ENCODE peak calls at places on chromosomes 3 and 15, in six cellular contexts. N is breast epithelium, C is A673, Q is left ventricle myocardium inferior, F is sigmoid colon, U is transverse colon. M is an unnamed sample. For H3K36me3 and H3K27me3, the result is how much of the 10 kb centered on the place peaks cover.

GRCh38 chr15:70726753-70727152 is 36.6 kb downstream of the UACA start:
- DNase-seq in Q (no peak), C (no peak), U (no peak), N (no peak), F (no peak), M (no peak)

GRCh38 chr15:57234156-57234555 is 142.1 kb upstream of the CGNL1 start:
- DNase-seq in U (no peak), Q (no peak), F (no peak), C (no peak), N (no peak), M (no peak)

GRCh38 chr3:31210068-31210650 is 315.7 kb upstream of the GADL1 start:
- DNase-seq in Q (no peak), N (no peak), U (no peak), C (no peak), F (no peak), M (no peak)

GRCh38 chr15:50058231-50058630 is 60.8 kb downstream of the ATP8B4 start:
- DNase-seq in F (no peak), N (no peak), Q (no peak), C (no peak), U (no peak), M (no peak)

GRCh38 chr15:60553163-60553562 is 74.2 kb upstream of the ICE2 start:
- DNase-seq in F (no peak), N (no peak), Q (no peak), C (no peak), U (no peak), M (no peak)

GRCh38 chr3:197953325-197953724 is 3.3 kb downstream of the RPL35A start:
- DNase-seq in Q (no peak), U (no peak), C (no peak), N (no peak), F (no peak), M (no peak)

GRCh38 chr15:70605606-70606410 is 157.6 kb downstream of the UACA start:
- DNase-seq in C (peak), Q (peak), N (no peak), F (peak), U (peak), M (peak)

GRCh38 chr15:76060098-76060989 is 559 bp downstream of the TMEM266 start:
- DNase-seq in U (no peak), F (no peak), C (no peak), Q (no peak), N (no peak), M (no peak)

GRCh38 chr3:53243165-53243564 is 12.7 kb downstream of the TKT start:
- DNase-seq in Q (no peak), U (no peak), N (no peak), C (peak), F (no peak), M (peak)

GRCh38 chr3:175941352-175941751 is 1082.2 kb downstream of the NAALADL2 start:
- DNase-seq in U (no peak), F (no peak), C (peak), N (no peak), Q (no peak), M (no peak)

GRCh38 chr3:196706313-196706712 is 5.7 kb downstream of the CEP19 start:
- DNase-seq in N (no peak), U (no peak), F (no peak), C (no peak), Q (no peak), M (no peak)

GRCh38 chr3:186097317-186097662 is 11.6 kb downstream of the ETV5 start:
- DNase-seq in F (no peak), Q (no peak), C (no peak), N (no peak), U (no peak), M (no peak)

GRCh38 chr3:133448478-133449122 is 48.7 kb downstream of the BFSP2 start:
- DNase-seq in F (no peak), N (no peak), U (peak), C (no peak), Q (no peak), M (no peak)

GRCh38 chr3:69948246-69948862 is 51.2 kb upstream of the SAMMSON start:
- DNase-seq in C (peak), U (no peak), N (no peak), F (no peak), Q (no peak), M (peak)

GRCh38 chr15:32834156-32834555 is 116.4 kb downstream of the GREM1 start:
- DNase-seq in N (no peak), Q (no peak), U (no peak), F (no peak), C (no peak), M (no peak)

GRCh38 chr3:135229018-135229495 is 434.0 kb downstream of the EPHB1 start:
- DNase-seq in Q (no peak), N (no peak), C (peak), F (no peak), U (no peak), M (no peak)

GRCh38 chr3:99532246-99532645 is 106.1 kb upstream of the COL8A1 start:
- DNase-seq in U (peak), C (peak), F (no peak), Q (no peak), N (no peak), M (peak)

GRCh38 chr15:75030023-75030413 is 6.6 kb downstream of the PPCDC start:
- DNase-seq in N (no peak), C (peak), F (no peak), Q (no peak), U (no peak), M (no peak)

GRCh38 chr3:13012228-13012691 is 61.0 kb downstream of the IQSEC1 start:
- DNase-seq in F (peak), Q (peak), N (no peak), C (peak), U (peak), M (no peak)

GRCh38 chr3:64621275-64621674 is 66.5 kb downstream of the ADAMTS9 start:
- DNase-seq in N (no peak), Q (no peak), U (no peak), F (no peak), C (no peak), M (no peak)

GRCh38 chr3:157136647-157137387 is 23.1 kb downstream of the CCNL1 start:
- DNase-seq in U (peak), C (no peak), Q (no peak), F (no peak), N (no peak), M (no peak)

GRCh38 chr15:84621358-84621979 is 20.7 kb downstream of the ZSCAN2 start:
- DNase-seq in F (no peak), C (no peak), N (peak), U (no peak), Q (no peak), M (no peak)

GRCh38 chr3:135393159-135393558 is 572.4 kb upstream of the PPP2R3A start:
- DNase-seq in Q (no peak), U (no peak), N (no peak), C (no peak), F (no peak), M (no peak)

GRCh38 chr3:100042144-100042543 is 72.2 kb downstream of the FILIP1L start:
- DNase-seq in C (no peak), U (no peak), Q (no peak), F (no peak), N (no peak), M (peak)

GRCh38 chr3:10344147-10344943 is 23.4 kb upstream of the SEC13 start:
- DNase-seq in Q (no peak), N (peak), F (no peak), C (peak), U (peak), M (no peak)

DNA sequence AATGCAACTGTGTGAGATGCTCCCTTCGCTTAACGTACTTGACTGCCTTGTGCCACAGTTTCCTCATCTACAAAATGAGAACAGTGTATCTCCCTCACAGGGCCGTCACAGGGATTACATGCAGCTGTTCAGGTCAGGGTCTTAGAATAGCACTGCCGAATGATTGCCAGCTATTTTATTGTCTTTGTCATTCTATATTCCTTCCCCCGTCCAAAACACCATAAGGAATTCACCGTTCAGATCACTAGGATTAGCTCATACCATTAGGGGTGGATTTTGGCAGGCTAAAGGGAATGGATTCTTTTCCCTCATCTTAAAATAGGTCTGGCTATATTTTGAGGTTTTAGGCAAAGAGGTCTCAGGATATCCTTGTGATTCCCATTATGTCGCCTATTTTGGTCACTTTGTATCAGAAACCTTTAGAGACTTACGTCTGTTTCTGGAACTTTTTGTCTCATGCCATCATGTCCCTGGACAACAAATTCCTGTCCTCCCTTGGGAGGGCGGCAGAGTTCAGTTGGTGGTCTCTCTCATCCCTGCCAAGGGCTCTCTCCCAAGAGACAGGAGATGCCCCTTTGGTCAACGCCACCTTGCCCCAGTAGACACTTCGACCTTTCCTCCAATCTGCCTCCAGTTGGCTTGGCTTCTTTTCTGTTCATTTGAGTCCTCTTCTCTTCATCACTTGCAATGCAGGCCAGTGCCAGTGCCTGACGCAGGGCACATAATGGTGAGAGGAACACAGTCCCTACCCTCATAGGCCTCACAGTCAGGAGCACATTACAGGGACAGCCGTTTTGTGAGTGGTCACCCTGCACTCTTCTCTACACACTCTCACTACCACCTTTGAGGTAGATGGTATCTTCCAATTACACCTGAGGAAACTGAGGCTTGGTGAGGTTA is 171.6 kb upstream of the BHLHE40 start:
- DNase-seq in N (no peak), C (no peak), U (no peak), Q (no peak), F (no peak), M (no peak)
- TF ChIP-seq CTCF in N (no peak), C (no peak), U (no peak), Q (no peak), F (no peak), M (no peak)

GRCh38 chr15:89157061-89157460 is 64.3 kb downstream of the RLBP1 start:
- DNase-seq in Q (no peak), C (no peak), N (no peak), U (no peak), F (no peak), M (no peak)
- H3K36me3 ChIP-seq in Q (half or more), C (under half), N (under half), U (under half), F (under half), M (under half)

GRCh38 chr15:51338496-51338895 is at the start of gene CYP19A1:
- DNase-seq in N (no peak), F (no peak), C (no peak), U (no peak), Q (no peak), M (no peak)

GRCh38 chr15:51336011-51336410 is 2.4 kb downstream of the CYP19A1 start:
- DNase-seq in F (no peak), Q (peak), C (no peak), N (no peak), U (no peak), M (no peak)

GRCh38 chr15:51343466-51343865 is 2.0 kb downstream of the GLDN start:
- DNase-seq in Q (no peak), F (no peak), U (no peak), C (no peak), N (no peak), M (no peak)

GRCh38 chr15:51342249-51342999 is 969 bp downstream of the GLDN start:
- DNase-seq in N (no peak), C (no peak), F (no peak), Q (no peak), U (no peak), M (no peak)

GRCh38 chr15:51341366-51342248 is at the start of gene GLDN:
- DNase-seq in C (no peak), N (no peak), U (no peak), F (no peak), Q (peak), M (no peak)
- H3K27me3 ChIP-seq in C (under half), N (under half), U (under half), F (under half), Q (under half), M (under half)

GRCh38 chr3:11566916-11567315 is 76.8 kb downstream of the VGLL4 start:
- DNase-seq in Q (no peak), N (no peak), U (no peak), F (no peak), C (no peak), M (no peak)
- TF ChIP-seq CTCF in Q (no peak), N (no peak), U (no peak), F (no peak), C (peak), M (peak)

DNA sequence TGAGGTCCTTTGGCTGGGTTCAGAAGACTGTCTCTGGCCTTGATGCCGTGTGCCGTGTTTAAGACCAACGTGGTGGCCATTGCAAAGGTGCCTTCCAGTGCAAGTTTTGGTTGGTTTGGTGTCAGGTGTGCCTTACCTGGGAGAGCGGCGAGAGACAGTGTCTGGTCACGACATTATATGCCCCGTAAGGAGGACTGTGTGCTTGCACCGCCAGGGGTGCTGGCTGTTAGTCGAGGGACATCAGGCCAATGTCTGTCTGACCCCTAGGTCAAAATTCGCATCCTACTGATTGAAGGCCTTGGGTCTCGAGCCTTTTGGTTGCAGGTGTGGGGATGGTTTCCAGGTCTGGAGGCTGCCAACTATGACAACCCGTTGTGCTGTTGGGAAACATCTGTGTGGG is 111.9 kb downstream of the SNRPN start:
- DNase-seq in U (no peak), F (peak), C (no peak), Q (no peak), N (no peak), M (no peak)
- H3K36me3 ChIP-seq in U (under half), F (half or more), C (half or more), Q (half or more), N (under half), M (half or more)

DNA sequence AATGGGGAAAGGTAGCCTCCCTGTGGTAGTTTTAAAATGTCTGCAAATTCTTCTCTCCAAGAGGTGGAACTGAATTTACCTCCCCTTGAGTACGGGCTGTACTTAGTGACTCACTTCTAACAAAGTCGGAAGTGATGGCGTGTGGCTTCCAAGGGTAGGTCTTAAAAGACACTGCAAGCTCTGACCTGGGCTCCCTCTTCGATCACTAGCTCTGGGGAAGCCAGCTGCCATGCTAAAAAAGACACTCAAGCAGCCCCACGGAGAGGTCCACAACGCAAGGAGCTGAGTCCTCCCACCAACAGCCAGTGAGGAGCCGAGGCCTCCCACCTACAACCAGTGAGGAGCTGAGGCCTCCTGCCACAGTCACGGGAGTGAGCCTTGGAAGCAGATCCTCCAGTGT is 122.0 kb upstream of the HACD2 start:
- DNase-seq in N (no peak), C (no peak), F (no peak), U (no peak), Q (no peak), M (no peak)
- H3K27me3 ChIP-seq in N (under half), C (under half), F (under half), U (under half), Q (under half), M (under half)

GRCh38 chr3:111151438-111151837 is 79.8 kb downstream of the NECTIN3 start:
- DNase-seq in Q (no peak), N (no peak), F (no peak), U (no peak), C (no peak), M (peak)
- TF ChIP-seq CTCF in Q (no peak), N (no peak), F (no peak), U (no peak), C (no peak), M (no peak)

DNA sequence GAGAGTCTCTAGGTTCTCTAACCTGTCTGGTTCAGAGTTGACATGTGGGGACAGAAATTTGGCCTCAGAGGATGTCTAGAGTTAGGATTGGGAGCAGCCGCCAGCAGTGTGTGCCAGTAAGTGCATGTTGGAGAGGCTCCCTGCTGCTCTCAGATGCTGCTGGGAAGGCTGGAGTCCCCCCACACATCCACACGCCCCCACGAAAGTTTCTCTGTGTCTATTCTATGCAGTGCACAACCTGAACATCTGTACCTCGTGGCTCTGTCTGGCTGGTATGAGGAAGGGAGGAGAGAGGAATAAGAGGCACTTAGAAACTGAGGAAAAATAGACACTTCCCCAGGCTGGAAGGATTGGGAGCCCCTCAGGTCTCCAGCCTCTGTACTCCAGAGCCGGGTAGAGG is 131.8 kb downstream of the RAB11A start:
- DNase-seq in U (no peak), F (no peak), Q (no peak), N (no peak), C (no peak), M (no peak)
- H3K36me3 ChIP-seq in U (under half), F (under half), Q (under half), N (under half), C (under half), M (under half)

M was measured in brain microvascular endothelial cell.